ENCODE peak calls at places on chromosomes 3 and 15, in five cellular contexts. One of them, this sample, is unnamed.

GRCh38 chr15:91855684-91856553 is 2.4 kb downstream of the SLCO3A1 start:
- DNase-seq in AG10803: no peak
- DNase-seq in astrocyte of the spinal cord: no peak
- DNase-seq in stimulated activated CD8-positive, alpha-beta memory T cell treated with anti-CD3 and anti-CD28 coated beads, Interleukin-15, amount 100 ng/mL, for 1 hour: no peak
- DNase-seq in renal cortical epithelial cell: peak; percentile 47
- DNase-seq in this sample: no peak

GRCh38 chr3:130821821-130822220 is 72.1 kb upstream of the ATP2C1 start:
- DNase-seq in AG10803: no peak
- DNase-seq in astrocyte of the spinal cord: no peak
- DNase-seq in stimulated activated CD8-positive, alpha-beta memory T cell treated with anti-CD3 and anti-CD28 coated beads, Interleukin-15, amount 100 ng/mL, for 1 hour: no peak
- DNase-seq in renal cortical epithelial cell: no peak
- DNase-seq in this sample: no peak

GRCh38 chr3:153315781-153316180 is 153.8 kb downstream of the RAP2B start:
- DNase-seq in AG10803: peak; percentile 88
- DNase-seq in astrocyte of the spinal cord: peak; percentile 46
- DNase-seq in stimulated activated CD8-positive, alpha-beta memory T cell treated with anti-CD3 and anti-CD28 coated beads, Interleukin-15, amount 100 ng/mL, for 1 hour: no peak
- DNase-seq in renal cortical epithelial cell: peak; percentile 18
- DNase-seq in this sample: peak; percentile 30

GRCh38 chr3:82390868-82391267 is 629.4 kb upstream of the GBE1 start:
- DNase-seq in AG10803: no peak
- DNase-seq in astrocyte of the spinal cord: no peak
- DNase-seq in stimulated activated CD8-positive, alpha-beta memory T cell treated with anti-CD3 and anti-CD28 coated beads, Interleukin-15, amount 100 ng/mL, for 1 hour: no peak
- DNase-seq in renal cortical epithelial cell: no peak
- DNase-seq in this sample: no peak

GRCh38 chr3:23663661-23664186 is 142.0 kb upstream of the UBE2E1 start:
- DNase-seq in AG10803: no peak
- DNase-seq in astrocyte of the spinal cord: peak; percentile 13
- DNase-seq in stimulated activated CD8-positive, alpha-beta memory T cell treated with anti-CD3 and anti-CD28 coated beads, Interleukin-15, amount 100 ng/mL, for 1 hour: no peak
- DNase-seq in renal cortical epithelial cell: peak; percentile 43
- DNase-seq in this sample: no peak

GRCh38 chr15:89143503-89144162 is 55.4 kb downstream of the ABHD2 start:
- DNase-seq in AG10803: peak; percentile 96
- DNase-seq in astrocyte of the spinal cord: peak; percentile 92
- DNase-seq in stimulated activated CD8-positive, alpha-beta memory T cell treated with anti-CD3 and anti-CD28 coated beads, Interleukin-15, amount 100 ng/mL, for 1 hour: no peak
- DNase-seq in renal cortical epithelial cell: no peak
- DNase-seq in this sample: peak; percentile 63

GRCh38 chr3:51559266-51559907 is 20.9 kb downstream of the RAD54L2 start:
- DNase-seq in AG10803: peak; percentile 74
- DNase-seq in astrocyte of the spinal cord: peak; percentile 61
- DNase-seq in stimulated activated CD8-positive, alpha-beta memory T cell treated with anti-CD3 and anti-CD28 coated beads, Interleukin-15, amount 100 ng/mL, for 1 hour: no peak
- DNase-seq in renal cortical epithelial cell: no peak
- DNase-seq in this sample: peak; percentile 68

GRCh38 chr3:12288466-12289129 is at the start of gene PPARG:
- DNase-seq in AG10803: no peak
- DNase-seq in astrocyte of the spinal cord: peak; percentile 30
- DNase-seq in stimulated activated CD8-positive, alpha-beta memory T cell treated with anti-CD3 and anti-CD28 coated beads, Interleukin-15, amount 100 ng/mL, for 1 hour: no peak
- DNase-seq in renal cortical epithelial cell: peak; percentile 54
- DNase-seq in this sample: peak; percentile 52

GRCh38 chr3:61828880-61829279 is 267.5 kb downstream of the PTPRG start:
- DNase-seq in AG10803: no peak
- DNase-seq in astrocyte of the spinal cord: no peak
- DNase-seq in stimulated activated CD8-positive, alpha-beta memory T cell treated with anti-CD3 and anti-CD28 coated beads, Interleukin-15, amount 100 ng/mL, for 1 hour: no peak
- DNase-seq in renal cortical epithelial cell: no peak
- DNase-seq in this sample: no peak

GRCh38 chr3:171770689-171771620 is 39.3 kb downstream of the PLD1 start:
- DNase-seq in AG10803: peak; percentile 68
- DNase-seq in astrocyte of the spinal cord: peak; percentile 90
- DNase-seq in stimulated activated CD8-positive, alpha-beta memory T cell treated with anti-CD3 and anti-CD28 coated beads, Interleukin-15, amount 100 ng/mL, for 1 hour: no peak
- DNase-seq in renal cortical epithelial cell: peak; percentile 93
- DNase-seq in this sample: peak; percentile 82

GRCh38 chr15:58182460-58183163 is 44.4 kb downstream of the AQP9 start:
- DNase-seq in AG10803: peak; percentile 40
- DNase-seq in astrocyte of the spinal cord: peak; percentile 31
- DNase-seq in stimulated activated CD8-positive, alpha-beta memory T cell treated with anti-CD3 and anti-CD28 coated beads, Interleukin-15, amount 100 ng/mL, for 1 hour: no peak
- DNase-seq in renal cortical epithelial cell: peak; percentile 42
- DNase-seq in this sample: peak; percentile 80

GRCh38 chr15:30924353-30924752 is 20.6 kb downstream of the FAN1 start:
- DNase-seq in AG10803: peak; percentile 85
- DNase-seq in astrocyte of the spinal cord: peak; percentile 73
- DNase-seq in stimulated activated CD8-positive, alpha-beta memory T cell treated with anti-CD3 and anti-CD28 coated beads, Interleukin-15, amount 100 ng/mL, for 1 hour: no peak
- DNase-seq in renal cortical epithelial cell: peak; percentile 90
- DNase-seq in this sample: peak; percentile 28

GRCh38 chr3:98901032-98901464 is 447 bp downstream of the DCBLD2 start:
- DNase-seq in AG10803: peak; percentile 48
- DNase-seq in astrocyte of the spinal cord: peak; percentile 64
- DNase-seq in stimulated activated CD8-positive, alpha-beta memory T cell treated with anti-CD3 and anti-CD28 coated beads, Interleukin-15, amount 100 ng/mL, for 1 hour: no peak
- DNase-seq in renal cortical epithelial cell: no peak
- DNase-seq in this sample: peak; percentile 72

GRCh38 chr15:99955532-99955931 is 222.3 kb upstream of the LYSMD4 start:
- DNase-seq in AG10803: no peak
- DNase-seq in astrocyte of the spinal cord: no peak
- DNase-seq in stimulated activated CD8-positive, alpha-beta memory T cell treated with anti-CD3 and anti-CD28 coated beads, Interleukin-15, amount 100 ng/mL, for 1 hour: no peak
- DNase-seq in renal cortical epithelial cell: no peak
- DNase-seq in this sample: peak; percentile 2

GRCh38 chr3:10315771-10316344 is 5.1 kb downstream of the SEC13 start:
- DNase-seq in AG10803: no peak
- DNase-seq in astrocyte of the spinal cord: no peak
- DNase-seq in stimulated activated CD8-positive, alpha-beta memory T cell treated with anti-CD3 and anti-CD28 coated beads, Interleukin-15, amount 100 ng/mL, for 1 hour: no peak
- DNase-seq in renal cortical epithelial cell: no peak
- DNase-seq in this sample: no peak

GRCh38 chr3:58474967-58475578 is 16.8 kb upstream of the KCTD6 start:
- DNase-seq in AG10803: no peak
- DNase-seq in astrocyte of the spinal cord: no peak
- DNase-seq in stimulated activated CD8-positive, alpha-beta memory T cell treated with anti-CD3 and anti-CD28 coated beads, Interleukin-15, amount 100 ng/mL, for 1 hour: no peak
- DNase-seq in renal cortical epithelial cell: no peak
- DNase-seq in this sample: no peak

GRCh38 chr3:146160964-146161724 is at the start of gene PLOD2:
- DNase-seq in AG10803: peak; percentile 91
- DNase-seq in astrocyte of the spinal cord: peak; percentile 91
- DNase-seq in stimulated activated CD8-positive, alpha-beta memory T cell treated with anti-CD3 and anti-CD28 coated beads, Interleukin-15, amount 100 ng/mL, for 1 hour: no peak
- DNase-seq in renal cortical epithelial cell: peak; percentile 71
- DNase-seq in this sample: peak; percentile 91

GRCh38 chr15:74869372-74869725 is 3.8 kb downstream of the SCAMP2 start:
- DNase-seq in AG10803: no peak
- DNase-seq in astrocyte of the spinal cord: no peak
- DNase-seq in stimulated activated CD8-positive, alpha-beta memory T cell treated with anti-CD3 and anti-CD28 coated beads, Interleukin-15, amount 100 ng/mL, for 1 hour: no peak
- DNase-seq in renal cortical epithelial cell: no peak
- DNase-seq in this sample: no peak

GRCh38 chr3:71652786-71653419 is 69.4 kb upstream of the FOXP1 start:
- DNase-seq in AG10803: peak; percentile 64
- DNase-seq in astrocyte of the spinal cord: peak; percentile 74
- DNase-seq in stimulated activated CD8-positive, alpha-beta memory T cell treated with anti-CD3 and anti-CD28 coated beads, Interleukin-15, amount 100 ng/mL, for 1 hour: no peak
- DNase-seq in renal cortical epithelial cell: peak; percentile 44
- DNase-seq in this sample: peak; percentile 78

GRCh38 chr3:102206506-102207145 is 228.2 kb upstream of the ZPLD1 start:
- DNase-seq in AG10803: peak; percentile 95
- DNase-seq in astrocyte of the spinal cord: peak; percentile 64
- DNase-seq in stimulated activated CD8-positive, alpha-beta memory T cell treated with anti-CD3 and anti-CD28 coated beads, Interleukin-15, amount 100 ng/mL, for 1 hour: no peak
- DNase-seq in renal cortical epithelial cell: peak; percentile 94
- DNase-seq in this sample: peak; percentile 28

GRCh38 chr15:94451461-94451860 is 220.1 kb downstream of the MCTP2 start:
- DNase-seq in AG10803: no peak
- DNase-seq in astrocyte of the spinal cord: no peak
- DNase-seq in stimulated activated CD8-positive, alpha-beta memory T cell treated with anti-CD3 and anti-CD28 coated beads, Interleukin-15, amount 100 ng/mL, for 1 hour: no peak
- DNase-seq in renal cortical epithelial cell: no peak
- DNase-seq in this sample: no peak

GRCh38 chr3:16026753-16027152 is 147.7 kb upstream of the GALNT15 start:
- DNase-seq in AG10803: no peak
- DNase-seq in astrocyte of the spinal cord: no peak
- DNase-seq in stimulated activated CD8-positive, alpha-beta memory T cell treated with anti-CD3 and anti-CD28 coated beads, Interleukin-15, amount 100 ng/mL, for 1 hour: no peak
- DNase-seq in renal cortical epithelial cell: no peak
- DNase-seq in this sample: no peak

GRCh38 chr3:57226156-57226555 is 1.4 kb upstream of the APPL1 start:
- DNase-seq in AG10803: no peak
- DNase-seq in astrocyte of the spinal cord: no peak
- DNase-seq in stimulated activated CD8-positive, alpha-beta memory T cell treated with anti-CD3 and anti-CD28 coated beads, Interleukin-15, amount 100 ng/mL, for 1 hour: no peak
- DNase-seq in renal cortical epithelial cell: no peak
- DNase-seq in this sample: no peak

GRCh38 chr15:70142072-70142321 is 44.3 kb upstream of the TLE3 start:
- DNase-seq in AG10803: no peak
- DNase-seq in astrocyte of the spinal cord: no peak
- DNase-seq in stimulated activated CD8-positive, alpha-beta memory T cell treated with anti-CD3 and anti-CD28 coated beads, Interleukin-15, amount 100 ng/mL, for 1 hour: no peak
- DNase-seq in renal cortical epithelial cell: no peak
- DNase-seq in this sample: no peak

GRCh38 chr3:81716870-81717509 is 44.5 kb downstream of the GBE1 start:
- DNase-seq in AG10803: peak; percentile 48
- DNase-seq in astrocyte of the spinal cord: peak; percentile 71
- DNase-seq in stimulated activated CD8-positive, alpha-beta memory T cell treated with anti-CD3 and anti-CD28 coated beads, Interleukin-15, amount 100 ng/mL, for 1 hour: no peak
- DNase-seq in renal cortical epithelial cell: peak; percentile 99
- DNase-seq in this sample: peak; percentile 11